ENCODE peak calls at places on chromosomes 7 and 10, in ten cellular contexts. F is A549; K is CD4-positive, alpha-beta T cell; M is CD8-positive, alpha-beta memory T cell; R is lower lobe of right lung; J is cardiac muscle cell; X is GM23248; P is aorta; T is left ventricle myocardium inferior; N is fibroblast of lung. H is an unnamed sample. For H3K9me3, the result is how much of the 10 kb centered on the place peaks cover.

GRCh38 chr10:102557569-102557968 is 53.8 kb downstream of the SUFU start:
- DNase-seq in F (no peak), K (no peak), M (no peak), R (no peak), J (no peak), X (no peak), P (no peak), T (no peak), N (no peak), H (no peak)

GRCh38 chr7:2022737-2023250 is 210.0 kb downstream of the MAD1L1 start:
- DNase-seq in F (no peak), K (no peak), M (no peak), R (no peak), J (no peak), X (no peak), P (no peak), T (no peak), N (no peak), H (no peak)

GRCh38 chr10:75244487-75245353 is 9.0 kb upstream of the COMTD1 start:
- DNase-seq in F (no peak), K (no peak), M (no peak), R (no peak), J (no peak), X (no peak), P (no peak), T (no peak), N (no peak), H (no peak)

GRCh38 chr10:27948191-27948590 is 50.7 kb downstream of the ODAD2 start:
- DNase-seq in F (no peak), K (no peak), M (no peak), R (no peak), J (no peak), X (peak), P (no peak), T (no peak), N (peak), H (no peak)

GRCh38 chr7:155576900-155577508 is 30.6 kb upstream of the CNPY1 start:
- DNase-seq in F (no peak), K (no peak), M (no peak), R (no peak), J (no peak), X (no peak), P (peak), T (peak), N (no peak), H (no peak)

GRCh38 chr10:109306698-109307097 is 616.6 kb downstream of the XPNPEP1 start:
- DNase-seq in F (no peak), K (no peak), M (no peak), R (no peak), J (no peak), X (no peak), P (no peak), T (no peak), N (peak), H (no peak)

GRCh38 chr10:101282937-101283336 is 53.7 kb upstream of the LBX1 start:
- DNase-seq in F (no peak), K (no peak), M (no peak), R (no peak), J (no peak), X (no peak), P (no peak), T (no peak), N (no peak), H (no peak)

GRCh38 chr7:27745064-27745583 is 5.2 kb downstream of the TAX1BP1 start:
- DNase-seq in F (peak), K (no peak), M (no peak), R (no peak), J (peak), X (peak), P (no peak), T (no peak), N (peak), H (no peak)

GRCh38 chr7:22361320-22361719 is 4.4 kb upstream of the RAPGEF5 start:
- DNase-seq in F (no peak), K (no peak), M (no peak), R (no peak), J (no peak), X (no peak), P (no peak), T (no peak), N (no peak), H (no peak)

GRCh38 chr7:103902917-103903316 is 86.5 kb downstream of the RELN start:
- DNase-seq in F (no peak), K (no peak), M (no peak), R (no peak), J (no peak), X (no peak), P (no peak), T (no peak), N (peak), H (no peak)

GRCh38 chr10:70256463-70256862 is 23.2 kb upstream of the PPA1 start:
- DNase-seq in F (no peak), K (no peak), M (no peak), R (no peak), J (no peak), X (no peak), P (no peak), T (no peak), N (no peak), H (no peak)

GRCh38 chr10:70255329-70256299 is 22.4 kb upstream of the PPA1 start:
- DNase-seq in F (no peak), K (peak), M (peak), R (peak), J (no peak), X (peak), P (no peak), T (no peak), N (peak), H (no peak)

GRCh38 chr10:70253878-70254765 is 20.9 kb upstream of the PPA1 start:
- DNase-seq in F (no peak), K (no peak), M (no peak), R (no peak), J (no peak), X (no peak), P (no peak), T (no peak), N (no peak), H (no peak)

GRCh38 chr10:70258216-70258615 is 25.0 kb upstream of the PPA1 start:
- DNase-seq in F (no peak), K (no peak), M (no peak), R (no peak), J (no peak), X (no peak), P (no peak), T (no peak), N (no peak), H (no peak)

DNA sequence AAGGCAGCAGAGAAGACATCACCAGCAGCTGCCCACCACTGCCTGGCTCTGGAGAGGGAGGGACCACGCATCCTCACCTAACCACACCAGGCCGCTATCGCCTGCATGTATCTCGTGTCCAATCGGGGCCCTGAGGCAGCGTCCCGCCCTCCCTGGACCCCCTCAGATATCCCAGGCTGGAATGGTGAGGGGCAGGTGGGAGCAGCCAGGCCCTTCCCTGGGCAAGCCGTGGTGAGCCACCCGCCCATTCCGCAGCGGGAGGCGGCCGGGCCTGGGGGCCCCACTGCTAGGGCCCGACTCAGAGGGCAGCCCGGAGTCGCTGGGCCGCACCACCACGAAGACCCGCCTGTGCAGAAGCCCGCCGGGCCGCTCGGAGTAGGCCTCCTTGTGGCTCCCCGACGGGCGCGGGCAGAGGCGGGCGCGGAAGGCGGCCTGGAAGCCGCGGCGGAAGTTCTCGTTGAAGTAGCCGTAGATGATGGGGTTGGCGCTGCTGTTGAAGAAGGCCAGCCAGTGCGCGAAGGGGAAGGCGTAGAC is 21.6 kb upstream of the PPA1 start:
- DNase-seq in F (no peak), K (no peak), M (no peak), R (no peak), J (no peak), X (no peak), P (no peak), T (no peak), N (no peak), H (no peak)
- H3K27ac ChIP-seq in F (no peak), K (no peak), M (no peak), R (no peak), J (no peak), X (no peak), P (no peak), T (no peak), N (no peak), H (no peak)

DNA sequence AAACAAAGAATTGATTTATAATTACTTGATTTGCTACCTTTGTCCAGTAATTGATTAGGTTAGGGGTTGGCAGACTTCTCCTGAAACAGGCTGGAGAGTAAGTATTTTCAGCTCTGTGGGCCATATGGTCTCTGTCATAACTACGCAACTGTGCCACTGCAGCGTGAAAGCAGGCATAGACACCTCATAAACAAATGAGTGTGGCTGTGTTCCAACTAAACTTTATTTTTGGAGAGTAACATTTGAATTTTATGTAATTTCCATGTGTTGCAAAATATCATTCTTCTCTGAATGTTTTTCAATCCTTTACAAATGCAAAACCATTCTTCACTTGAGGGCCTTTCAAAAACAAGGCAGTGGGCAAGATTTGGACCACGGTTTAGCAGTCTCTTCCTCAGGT is 76.9 kb downstream of the GALNT17 start:
- DNase-seq in F (no peak), K (no peak), M (no peak), R (no peak), J (no peak), X (no peak), P (no peak), T (no peak), N (no peak), H (no peak)
- H3K9me3 ChIP-seq in F (under half), K (under half), M (under half), R (under half), J (under half), X (under half), P (under half), T (under half), N (under half), H (under half)

GRCh38 chr10:33263453-33263852 is 71.0 kb downstream of the NRP1 start:
- DNase-seq in F (no peak), K (no peak), M (no peak), R (no peak), J (no peak), X (peak), P (no peak), T (no peak), N (peak), H (no peak)
- H3K27ac ChIP-seq in F (peak), K (no peak), M (no peak), R (no peak), J (no peak), X (peak), P (no peak), T (peak), N (peak), H (peak)

DNA sequence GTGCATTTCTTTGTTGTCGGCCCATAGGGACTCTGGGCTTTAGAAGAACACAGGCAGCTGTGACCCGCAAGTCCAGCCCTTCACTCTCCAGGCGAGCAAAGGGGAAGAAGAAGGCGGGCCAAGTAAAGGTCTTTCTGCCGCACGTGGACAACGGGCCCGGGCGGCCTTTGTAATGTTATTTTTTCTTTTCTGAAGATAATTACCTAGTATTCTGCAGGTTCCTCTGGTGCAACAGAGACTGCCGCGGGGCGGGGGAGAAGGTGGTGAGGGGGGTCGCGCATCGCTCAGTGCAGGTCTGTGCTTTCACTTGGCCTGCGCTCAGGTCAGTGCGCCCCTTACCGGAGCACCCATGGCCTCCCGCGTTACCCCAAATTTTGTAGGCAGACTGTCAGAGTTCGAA is 7.1 kb upstream of the TBX20 start:
- DNase-seq in F (no peak), K (no peak), M (no peak), R (no peak), J (no peak), X (no peak), P (no peak), T (no peak), N (no peak), H (no peak)
- H3K9me3 ChIP-seq in F (under half), K (under half), M (under half), R (under half), J (under half), X (under half), P (under half), T (under half), N (under half), H (under half)

GRCh38 chr10:30985552-30985951 is 46.1 kb downstream of the ZNF438 start:
- DNase-seq in F (no peak), K (no peak), M (no peak), R (no peak), J (no peak), X (peak), P (no peak), T (no peak), N (peak), H (no peak)
- H3K27ac ChIP-seq in F (no peak), K (no peak), M (no peak), R (no peak), J (no peak), X (peak), P (no peak), T (peak), N (peak), H (peak)

H was measured in heart right ventricle.